ENCODE peak calls at places on chromosomes 12 and 14, in five cellular contexts. One of them, this sample, is unnamed.
A peak's percentile ranks its signal among the peaks of the same experiment; 100 is the strongest.

GRCh38 chr12:118981285-118982201 is at the start of gene SRRM4:
- DNase-seq in mammary epithelial cell: no peak
- DNase-seq in fibroblast of lung: no peak
- DNase-seq in lung: no peak
- DNase-seq in GM23338: peak; percentile 95
- DNase-seq in this sample: no peak

GRCh38 chr14:34713681-34714319 is 593 bp downstream of the CFL2 start:
- DNase-seq in fibroblast of lung: peak; percentile 87
- DNase-seq in GM23338: peak; percentile 33
- DNase-seq in mammary epithelial cell: peak; percentile 56
- DNase-seq in lung: peak; percentile 31
- DNase-seq in this sample: peak; percentile 78

GRCh38 chr12:19970116-19970515 is 398.2 kb upstream of the PDE3A start:
- DNase-seq in lung: no peak
- DNase-seq in mammary epithelial cell: peak; percentile 1
- DNase-seq in fibroblast of lung: peak; percentile 96
- DNase-seq in GM23338: no peak
- DNase-seq in this sample: peak; percentile 87

GRCh38 chr12:3432176-3432742 is 58.7 kb upstream of the PRMT8 start:
- DNase-seq in mammary epithelial cell: peak; percentile 16
- DNase-seq in lung: no peak
- DNase-seq in GM23338: peak; percentile 67
- DNase-seq in fibroblast of lung: no peak
- DNase-seq in this sample: no peak

GRCh38 chr14:58272589-58273372 is 25.6 kb upstream of the ARID4A start:
- DNase-seq in mammary epithelial cell: no peak
- DNase-seq in fibroblast of lung: peak; percentile 36
- DNase-seq in lung: peak; percentile 69
- DNase-seq in GM23338: peak; percentile 24
- DNase-seq in this sample: peak; percentile 48

GRCh38 chr12:98838282-98838681 is 193.2 kb downstream of the APAF1 start:
- DNase-seq in GM23338: peak; percentile 50
- DNase-seq in fibroblast of lung: peak; percentile 7
- DNase-seq in lung: no peak
- DNase-seq in mammary epithelial cell: no peak
- DNase-seq in this sample: peak; percentile 4

GRCh38 chr14:92459479-92460421 is 53.8 kb upstream of the RIN3 start:
- DNase-seq in mammary epithelial cell: no peak
- DNase-seq in lung: no peak
- DNase-seq in GM23338: no peak
- DNase-seq in fibroblast of lung: no peak
- DNase-seq in this sample: no peak

GRCh38 chr12:58850826-58851225 is 69.5 kb downstream of the LRIG3 start:
- DNase-seq in mammary epithelial cell: peak; percentile 32
- DNase-seq in GM23338: no peak
- DNase-seq in fibroblast of lung: peak; percentile 78
- DNase-seq in lung: no peak
- DNase-seq in this sample: no peak

GRCh38 chr14:104195361-104195760 is 57.0 kb downstream of the KIF26A start:
- DNase-seq in lung: no peak
- DNase-seq in fibroblast of lung: no peak
- DNase-seq in mammary epithelial cell: no peak
- DNase-seq in GM23338: no peak
- DNase-seq in this sample: no peak

GRCh38 chr14:77266336-77266735 is 4.7 kb downstream of the NGB start:
- DNase-seq in mammary epithelial cell: no peak
- DNase-seq in fibroblast of lung: no peak
- DNase-seq in GM23338: no peak
- DNase-seq in lung: no peak
- DNase-seq in this sample: no peak

GRCh38 chr14:59333668-59334067 is 131.5 kb downstream of the GPR135 start:
- DNase-seq in fibroblast of lung: peak; percentile 96
- DNase-seq in GM23338: no peak
- DNase-seq in mammary epithelial cell: peak; percentile 80
- DNase-seq in lung: peak; percentile 46
- DNase-seq in this sample: peak; percentile 96

GRCh38 chr12:66187016-66187415 is 2.0 kb upstream of the IRAK3 start:
- DNase-seq in mammary epithelial cell: no peak
- DNase-seq in fibroblast of lung: no peak
- DNase-seq in lung: no peak
- DNase-seq in GM23338: no peak
- DNase-seq in this sample: no peak

GRCh38 chr12:109873653-109874052 is 6.7 kb downstream of the GLTP start:
- DNase-seq in GM23338: no peak
- DNase-seq in fibroblast of lung: no peak
- DNase-seq in lung: no peak
- DNase-seq in mammary epithelial cell: no peak
- DNase-seq in this sample: peak; percentile 41

GRCh38 chr12:50390284-50390683 is 6.1 kb downstream of the FAM186A start:
- DNase-seq in fibroblast of lung: peak; percentile 96
- DNase-seq in mammary epithelial cell: peak; percentile 92
- DNase-seq in lung: no peak
- DNase-seq in GM23338: no peak
- DNase-seq in this sample: peak; percentile 85

GRCh38 chr14:99322731-99323599 is 51.0 kb upstream of the BCL11B start:
- DNase-seq in GM23338: no peak
- DNase-seq in fibroblast of lung: no peak
- DNase-seq in lung: peak; percentile 18
- DNase-seq in mammary epithelial cell: peak; percentile 24
- DNase-seq in this sample: no peak

GRCh38 chr14:68377459-68377858 is 415.4 kb downstream of the ZFP36L1 start:
- DNase-seq in GM23338: no peak
- DNase-seq in lung: peak; percentile 45
- DNase-seq in mammary epithelial cell: peak; percentile 73
- DNase-seq in fibroblast of lung: peak; percentile 71
- DNase-seq in this sample: peak; percentile 62

GRCh38 chr12:112574896-112575558 is 156.3 kb downstream of the PTPN11 start:
- DNase-seq in mammary epithelial cell: no peak
- DNase-seq in GM23338: no peak
- DNase-seq in lung: no peak
- DNase-seq in fibroblast of lung: no peak
- DNase-seq in this sample: no peak

GRCh38 chr12:14514154-14514842 is 53.4 kb downstream of the PLBD1 start:
- DNase-seq in mammary epithelial cell: peak; percentile 84
- DNase-seq in fibroblast of lung: peak; percentile 24
- DNase-seq in GM23338: peak; percentile 94
- DNase-seq in lung: peak; percentile 44
- DNase-seq in this sample: peak; percentile 30

GRCh38 chr14:20609215-20610001 is 18.2 kb upstream of the RNASE12 start:
- DNase-seq in mammary epithelial cell: peak; percentile 83
- DNase-seq in fibroblast of lung: peak; percentile 73
- DNase-seq in lung: peak; percentile 67
- DNase-seq in GM23338: peak; percentile 92
- DNase-seq in this sample: peak; percentile 96

GRCh38 chr14:21048638-21049037 is 6.5 kb downstream of the RNASE7 start:
- DNase-seq in fibroblast of lung: peak; percentile 50
- DNase-seq in mammary epithelial cell: no peak
- DNase-seq in GM23338: no peak
- DNase-seq in lung: no peak
- DNase-seq in this sample: peak; percentile 59

GRCh38 chr12:75477137-75477536 is 3.4 kb upstream of the GLIPR1 start:
- DNase-seq in lung: no peak
- DNase-seq in GM23338: no peak
- DNase-seq in fibroblast of lung: no peak
- DNase-seq in mammary epithelial cell: no peak
- DNase-seq in this sample: no peak

GRCh38 chr12:75474121-75474520 is 6.4 kb upstream of the GLIPR1 start:
- DNase-seq in fibroblast of lung: no peak
- DNase-seq in lung: no peak
- DNase-seq in mammary epithelial cell: peak; percentile 30
- DNase-seq in GM23338: no peak
- DNase-seq in this sample: no peak

GRCh38 chr12:75476076-75476475 is 4.5 kb upstream of the GLIPR1 start:
- DNase-seq in mammary epithelial cell: no peak
- DNase-seq in lung: no peak
- DNase-seq in fibroblast of lung: no peak
- DNase-seq in GM23338: no peak
- DNase-seq in this sample: no peak

DNA sequence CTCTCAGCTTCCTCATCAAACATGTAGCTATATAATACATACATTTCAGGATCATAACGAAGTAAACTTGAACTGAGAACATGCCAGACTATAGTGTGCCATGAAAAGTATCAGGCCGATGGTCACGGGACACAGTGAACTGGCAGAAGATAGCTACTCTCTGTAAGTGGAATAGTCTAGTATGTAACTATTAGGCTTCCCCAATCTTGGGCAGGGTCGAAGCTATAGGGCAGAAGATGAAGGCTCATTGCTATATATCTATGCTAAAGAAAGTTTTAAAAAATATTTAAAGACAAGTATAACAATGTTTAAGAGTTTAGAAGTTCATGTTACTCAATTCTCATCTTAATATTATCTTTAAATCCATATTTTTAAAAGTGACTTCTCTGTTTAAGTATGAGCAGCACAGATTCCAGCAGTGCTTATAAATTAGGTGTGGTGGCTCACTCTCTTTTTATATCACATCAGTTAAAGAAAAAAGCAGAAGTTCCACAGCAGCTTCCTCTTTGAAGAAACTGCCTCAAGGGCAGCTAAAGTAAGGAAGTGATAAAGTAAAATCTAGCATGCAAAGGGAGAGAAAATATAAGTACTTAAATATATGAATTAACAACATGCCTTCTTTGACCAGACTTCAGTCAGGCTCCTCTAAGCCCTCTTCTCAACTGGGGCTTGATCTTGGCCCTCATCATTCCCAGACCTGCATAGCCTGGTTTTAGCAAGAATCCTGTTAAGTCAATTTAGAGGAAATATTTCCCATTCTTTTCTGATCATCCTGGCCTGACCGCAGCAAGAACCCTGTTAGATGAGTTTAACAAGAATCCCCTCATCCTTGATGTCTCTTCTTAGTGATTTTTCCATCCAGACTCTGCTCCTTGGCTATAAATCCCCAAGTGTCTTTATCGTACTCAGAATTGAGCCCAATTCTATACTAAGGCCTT is 8.4 kb upstream of the GLIPR1 start:
- DNase-seq in mammary epithelial cell: no peak
- DNase-seq in lung: no peak
- DNase-seq in GM23338: no peak
- DNase-seq in fibroblast of lung: no peak
- DNase-seq in this sample: no peak
- H3K4me3 ChIP-seq in mammary epithelial cell: no peak overlapping the region
- H3K4me3 ChIP-seq in lung: no peak overlapping the region
- H3K4me3 ChIP-seq in GM23338: no peak overlapping the region
- H3K4me3 ChIP-seq in fibroblast of lung: no peak overlapping the region
- H3K4me3 ChIP-seq in this sample: no peak overlapping the region

DNA sequence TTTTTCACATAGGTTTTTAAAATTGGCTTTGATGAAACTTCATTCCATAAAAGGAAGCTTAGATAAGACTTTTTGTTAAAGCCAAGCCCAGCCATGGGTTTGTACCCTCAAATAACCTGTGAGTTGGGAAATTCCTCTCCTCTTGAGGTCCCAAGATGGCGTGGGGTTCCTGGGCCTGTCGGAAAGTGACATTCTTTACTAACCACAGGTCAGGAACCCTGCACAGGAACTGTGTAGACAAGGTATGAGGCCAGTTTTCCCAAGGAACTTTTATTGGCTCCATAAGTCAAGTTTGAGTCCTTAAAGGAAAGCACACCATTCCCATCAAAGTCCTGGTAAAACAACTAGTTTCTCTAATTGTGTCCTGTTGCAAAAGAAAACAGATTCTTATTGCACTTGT is 65.0 kb upstream of the AMN start:
- DNase-seq in fibroblast of lung: peak; percentile 61
- DNase-seq in GM23338: no peak
- DNase-seq in mammary epithelial cell: no peak
- DNase-seq in lung: no peak
- DNase-seq in this sample: peak; percentile 21
- H3K4me3 ChIP-seq in fibroblast of lung: no peak overlapping the region
- H3K4me3 ChIP-seq in GM23338: no peak overlapping the region
- H3K4me3 ChIP-seq in mammary epithelial cell: no peak overlapping the region
- H3K4me3 ChIP-seq in lung: no peak overlapping the region
- H3K4me3 ChIP-seq in this sample: no peak overlapping the region

GRCh38 chr12:1628671-1629337 is at the start of gene WNT5B:
- DNase-seq in mammary epithelial cell: no peak
- DNase-seq in lung: no peak
- DNase-seq in GM23338: peak; percentile 56
- DNase-seq in fibroblast of lung: no peak
- DNase-seq in this sample: no peak
- H3K4me3 ChIP-seq in mammary epithelial cell: no peak within 1 kb of the TSS
- H3K4me3 ChIP-seq in lung: no peak within 1 kb of the TSS
- H3K4me3 ChIP-seq in GM23338: peak within 1 kb of the TSS; percentile 71
- H3K4me3 ChIP-seq in fibroblast of lung: peak within 1 kb of the TSS; percentile 24
- H3K4me3 ChIP-seq in this sample: peak within 1 kb of the TSS; percentile 50

GRCh38 chr14:94175403-94176146 is 1.5 kb downstream of the PPP4R4 start:
- DNase-seq in lung: no peak
- DNase-seq in fibroblast of lung: no peak
- DNase-seq in mammary epithelial cell: no peak
- DNase-seq in GM23338: no peak
- DNase-seq in this sample: no peak
- H3K4me3 ChIP-seq in lung: no peak overlapping the region
- H3K4me3 ChIP-seq in fibroblast of lung: no peak overlapping the region
- H3K4me3 ChIP-seq in mammary epithelial cell: peak overlapping the region; percentile 68
- H3K4me3 ChIP-seq in GM23338: peak overlapping the region; percentile 90
- H3K4me3 ChIP-seq in this sample: peak overlapping the region; percentile 64

This sample was measured in fibroblast of the aortic adventitia.